ENCODE peak calls at places on chromosomes 4 and X, in ten cellular contexts. Q is prostate gland; V is CD8-positive, alpha-beta memory T cell; B is psoas muscle; Y is fibroblast of pulmonary artery; Z is small intestine; H is WERI-Rb-1; W is heart right ventricle; O is PC-9; N is astrocyte of the spinal cord. J is an unnamed sample.

GRCh38 chr4:74456056-74456744 is 11.3 kb downstream of the AREG start:
- DNase-seq in Q (no peak), V (no peak), B (no peak), Y (peak; percentile 69), Z (no peak), H (no peak), W (no peak), O (no peak), N (no peak), J (no peak)

GRCh38 chrX:41350976-41351569 is 17.1 kb downstream of the DDX3X start:
- DNase-seq in Q (no peak), V (no peak), B (no peak), Y (peak; percentile 27), Z (no peak), H (no peak), W (no peak), O (no peak), N (no peak), J (no peak)

GRCh38 chr4:7872264-7872771 is 67.3 kb downstream of the AFAP1 start:
- DNase-seq in Q (peak; percentile 78), V (no peak), B (peak; percentile 89), Y (peak; percentile 89), Z (no peak), H (peak; percentile 48), W (peak; percentile 15), O (peak; percentile 37), N (peak; percentile 95), J (no peak)

GRCh38 chr4:42615131-42615776 is 41.7 kb downstream of the ATP8A1 start:
- DNase-seq in Q (no peak), V (no peak), B (no peak), Y (no peak), Z (no peak), H (no peak), W (no peak), O (no peak), N (no peak), J (no peak)

GRCh38 chr4:105909699-105910340 is 14.5 kb downstream of the NPNT start:
- DNase-seq in Q (no peak), V (no peak), B (no peak), Y (no peak), Z (peak; percentile 79), H (no peak), W (no peak), O (peak; percentile 58), N (no peak), J (no peak)

GRCh38 chr4:140568507-140569306 is at the start of gene UCP1:
- DNase-seq in Q (no peak), V (no peak), B (no peak), Y (no peak), Z (peak; percentile 25), H (peak; percentile 33), W (no peak), O (no peak), N (peak; percentile 2), J (no peak)

GRCh38 chr4:1879491-1879890 is 8.3 kb downstream of the NSD2 start:
- DNase-seq in Q (no peak), V (no peak), B (no peak), Y (no peak), Z (no peak), H (no peak), W (no peak), O (no peak), N (no peak), J (no peak)

GRCh38 chr4:81571105-81571504 is 99.4 kb upstream of the RASGEF1B start:
- DNase-seq in Q (no peak), V (no peak), B (no peak), Y (no peak), Z (no peak), H (no peak), W (no peak), O (no peak), N (no peak), J (no peak)

GRCh38 chr4:108607426-108607825 is 12.9 kb upstream of the RPL34 start:
- DNase-seq in Q (no peak), V (no peak), B (no peak), Y (no peak), Z (no peak), H (no peak), W (no peak), O (no peak), N (no peak), J (peak; percentile 95)

GRCh38 chr4:39502034-39502658 is 25.1 kb downstream of the UGDH start:
- DNase-seq in Q (no peak), V (no peak), B (no peak), Y (peak; percentile 58), Z (no peak), H (no peak), W (no peak), O (no peak), N (peak; percentile 79), J (no peak)

GRCh38 chr4:76993787-76994641 is 44.5 kb downstream of the SEPTIN11 start:
- DNase-seq in Q (no peak), V (peak; percentile 37), B (peak; percentile 64), Y (no peak), Z (peak; percentile 52), H (no peak), W (no peak), O (no peak), N (no peak), J (peak; percentile 86)

GRCh38 chrX:18964026-18964425 is 19.9 kb downstream of the PHKA2 start:
- DNase-seq in Q (no peak), V (no peak), B (no peak), Y (no peak), Z (no peak), H (peak; percentile 14), W (no peak), O (no peak), N (no peak), J (no peak)

GRCh38 chrX:107718156-107718621 is 57.4 kb downstream of the TSC22D3 start:
- DNase-seq in Q (peak; percentile 84), V (peak; percentile 61), B (peak; percentile 75), Y (peak; percentile 90), Z (peak; percentile 91), H (peak; percentile 78), W (peak; percentile 68), O (peak; percentile 80), N (peak; percentile 84), J (peak; percentile 55)

GRCh38 chrX:1453951-1454785 is 1.5 kb upstream of the ASMTL start:
- DNase-seq in Q (peak; percentile 80), V (peak; percentile 85), B (peak; percentile 90), Y (peak; percentile 85), Z (peak; percentile 74), H (peak; percentile 88), W (peak; percentile 86), O (peak; percentile 53), N (peak; percentile 79), J (peak; percentile 82)

GRCh38 chrX:119399772-119400101 is 601 bp downstream of the SLC25A43 start:
- DNase-seq in Q (no peak), V (no peak), B (peak; percentile 60), Y (peak; percentile 20), Z (no peak), H (no peak), W (no peak), O (no peak), N (peak; percentile 24), J (no peak)

GRCh38 chr4:171067422-171067821 is 745.8 kb upstream of the GALNTL6 start:
- DNase-seq in Q (no peak), V (no peak), B (no peak), Y (no peak), Z (no peak), H (no peak), W (no peak), O (no peak), N (no peak), J (no peak)

GRCh38 chrX:71282514-71283408 is 674 bp upstream of the NONO start:
- DNase-seq in Q (no peak), V (no peak), B (no peak), Y (peak; percentile 52), Z (peak; percentile 7), H (no peak), W (no peak), O (peak; percentile 48), N (no peak), J (no peak)

GRCh38 chrX:131728295-131729145 is 184.6 kb downstream of the OR13H1 start:
- DNase-seq in Q (no peak), V (no peak), B (peak; percentile 74), Y (no peak), Z (no peak), H (peak; percentile 90), W (no peak), O (no peak), N (peak; percentile 89), J (no peak)
- H3K4me3 ChIP-seq in Q (no peak overlapping the region), V (no peak overlapping the region), B (peak overlapping the region; percentile 70), Y (no peak overlapping the region), Z (no peak overlapping the region), H (peak overlapping the region; percentile 57), W (peak overlapping the region; percentile 32), O (no peak overlapping the region), N (peak overlapping the region; percentile 41), J (no peak overlapping the region)

GRCh38 chr4:133149932-133150642 is 993 bp downstream of the PCDH10 start:
- DNase-seq in Q (no peak), V (no peak), B (no peak), Y (peak; percentile 41), Z (no peak), H (no peak), W (no peak), O (no peak), N (peak; percentile 26), J (no peak)

GRCh38 chr4:133149364-133149695 is 236 bp downstream of the PCDH10 start:
- DNase-seq in Q (no peak), V (no peak), B (no peak), Y (no peak), Z (no peak), H (no peak), W (no peak), O (no peak), N (no peak), J (no peak)

GRCh38 chr4:133151301-133151680 is 2.2 kb downstream of the PCDH10 start:
- DNase-seq in Q (no peak), V (no peak), B (peak; percentile 39), Y (peak; percentile 31), Z (no peak), H (peak; percentile 66), W (no peak), O (no peak), N (peak; percentile 43), J (no peak)

GRCh38 chr4:133151681-133152329 is 2.7 kb downstream of the PCDH10 start:
- DNase-seq in Q (no peak), V (no peak), B (peak; percentile 36), Y (peak; percentile 52), Z (no peak), H (peak; percentile 69), W (no peak), O (no peak), N (peak; percentile 46), J (no peak)

GRCh38 chr4:133150643-133151300 is 1.7 kb downstream of the PCDH10 start:
- DNase-seq in Q (no peak), V (no peak), B (peak; percentile 52), Y (peak; percentile 39), Z (no peak), H (peak; percentile 49), W (no peak), O (no peak), N (peak; percentile 32), J (no peak)
- H3K4me3 ChIP-seq in Q (peak overlapping the region; percentile 33), V (no peak overlapping the region), B (peak overlapping the region; percentile 62), Y (peak overlapping the region; percentile 70), Z (no peak overlapping the region), H (peak overlapping the region; percentile 66), W (peak overlapping the region; percentile 0), O (no peak overlapping the region), N (peak overlapping the region; percentile 65), J (no peak overlapping the region)

GRCh38 chr4:168071304-168071703 is 21.0 kb upstream of the ANXA10 start:
- DNase-seq in Q (no peak), V (no peak), B (no peak), Y (no peak), Z (no peak), H (no peak), W (no peak), O (no peak), N (no peak), J (no peak)
- H3K4me3 ChIP-seq in Q (no peak overlapping the region), V (no peak overlapping the region), B (no peak overlapping the region), Y (no peak overlapping the region), Z (no peak overlapping the region), H (no peak overlapping the region), W (no peak overlapping the region), O (no peak overlapping the region), N (no peak overlapping the region), J (no peak overlapping the region)

GRCh38 chrX:102126863-102127262 is 1.4 kb downstream of the TCEAL2 start:
- DNase-seq in Q (no peak), V (no peak), B (no peak), Y (no peak), Z (no peak), H (no peak), W (no peak), O (no peak), N (no peak), J (no peak)
- H3K4me3 ChIP-seq in Q (no peak overlapping the region), V (no peak overlapping the region), B (no peak overlapping the region), Y (no peak overlapping the region), Z (no peak overlapping the region), H (no peak overlapping the region), W (no peak overlapping the region), O (no peak overlapping the region), N (no peak overlapping the region), J (no peak overlapping the region)